ENCODE peak calls at places on chromosome 6, in seven cellular contexts. J is HepG2, T is HCT116, S is K562, O is SK-N-SH, H is H1, R is GM12878. U is an unnamed sample.

GRCh38 chr6:1554241-1554880 is 55.4 kb upstream of the FOXC1 start:
- DNase-seq in J (no peak), T (no peak), S (no peak), O (no peak), H (no peak), R (peak; percentile 57), U (no peak)

GRCh38 chr6:144845181-144845580 is 560.0 kb downstream of the UTRN start:
- DNase-seq in J (no peak), T (no peak), S (no peak), O (no peak), H (no peak), R (no peak), U (no peak)

GRCh38 chr6:122995930-122996796 is at the start of gene CLVS2:
- DNase-seq in J (no peak), T (no peak), S (peak; percentile 4), O (peak; percentile 81), H (peak; percentile 82), R (no peak), U (peak; percentile 12)

GRCh38 chr6:63543001-63543400 is 29.3 kb upstream of the LOC128125822 start:
- DNase-seq in J (no peak), T (no peak), S (no peak), O (no peak), H (no peak), R (no peak), U (no peak)

GRCh38 chr6:111540971-111541719 is 58.1 kb upstream of the REV3L start:
- DNase-seq in J (no peak), T (no peak), S (no peak), O (peak; percentile 39), H (no peak), R (no peak), U (no peak)

GRCh38 chr6:23696946-23697345 is 429.1 kb upstream of the NRSN1 start:
- DNase-seq in J (no peak), T (no peak), S (no peak), O (no peak), H (no peak), R (no peak), U (no peak)

GRCh38 chr6:6734463-6735455 is 146.2 kb downstream of the LY86 start:
- DNase-seq in J (no peak), T (no peak), S (no peak), O (no peak), H (no peak), R (no peak), U (no peak)

GRCh38 chr6:111874030-111874425 is 776 bp upstream of the FYN start:
- DNase-seq in J (no peak), T (no peak), S (no peak), O (no peak), H (no peak), R (no peak), U (no peak)

GRCh38 chr6:144064831-144065668 is 30.3 kb downstream of the SF3B5 start:
- DNase-seq in J (no peak), T (no peak), S (no peak), O (no peak), H (no peak), R (peak; percentile 44), U (no peak)

GRCh38 chr6:169852504-169853195 is 101.2 kb downstream of the ERMARD start:
- DNase-seq in J (no peak), T (no peak), S (no peak), O (peak; percentile 17), H (peak; percentile 33), R (no peak), U (no peak)

GRCh38 chr6:120290964-120291363 is 941.4 kb upstream of the MAN1A1 start:
- DNase-seq in J (no peak), T (no peak), S (no peak), O (no peak), H (no peak), R (no peak), U (no peak)

GRCh38 chr6:47009583-47009982 is 32.5 kb downstream of the ADGRF1 start:
- DNase-seq in J (no peak), T (no peak), S (peak; percentile 4), O (no peak), H (no peak), R (no peak), U (no peak)

GRCh38 chr6:10528170-10528981 is 7.2 kb downstream of the GCNT2 start:
- DNase-seq in J (peak; percentile 94), T (no peak), S (no peak), O (no peak), H (no peak), R (peak; percentile 72), U (peak; percentile 15)

GRCh38 chr6:15922510-15923307 is 206.2 kb upstream of the MYLIP start:
- DNase-seq in J (peak; percentile 46), T (no peak), S (peak; percentile 84), O (no peak), H (no peak), R (no peak), U (no peak)

GRCh38 chr6:16832721-16833120 is 71.5 kb upstream of the ATXN1 start:
- DNase-seq in J (no peak), T (no peak), S (no peak), O (no peak), H (no peak), R (no peak), U (no peak)

GRCh38 chr6:87945966-87946365 is 101.7 kb upstream of the SPACA1 start:
- DNase-seq in J (no peak), T (no peak), S (no peak), O (no peak), H (no peak), R (no peak), U (no peak)

GRCh38 chr6:12010635-12011275 is 1.4 kb upstream of the HIVEP1 start:
- DNase-seq in J (no peak), T (no peak), S (peak; percentile 71), O (peak; percentile 65), H (peak; percentile 86), R (no peak), U (peak; percentile 51)

GRCh38 chr6:25154034-25154596 is 125.1 kb upstream of the CARMIL1 start:
- DNase-seq in J (no peak), T (no peak), S (no peak), O (no peak), H (no peak), R (no peak), U (peak; percentile 35)

GRCh38 chr6:83518946-83519489 is 6.7 kb downstream of the PRSS35 start:
- DNase-seq in J (no peak), T (no peak), S (no peak), O (peak; percentile 37), H (no peak), R (no peak), U (no peak)

DNA sequence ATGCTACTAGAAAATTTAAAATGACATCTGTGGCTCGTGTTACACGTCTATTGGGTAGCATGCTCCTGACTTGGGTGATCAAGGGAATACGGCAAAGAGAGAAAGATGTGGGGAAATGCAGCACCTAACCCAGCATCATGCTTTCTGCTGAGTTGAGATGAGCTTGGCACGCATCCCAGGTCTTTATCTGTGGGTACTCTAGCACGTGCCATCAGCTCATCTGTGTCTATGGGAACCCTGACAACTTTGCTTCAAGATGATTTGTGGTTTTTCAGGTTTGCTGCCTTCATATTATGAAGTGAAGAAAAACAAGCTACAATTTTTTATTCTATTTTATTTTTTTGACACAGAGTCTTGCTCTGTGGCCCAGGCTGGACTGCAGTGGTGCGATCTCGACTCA is 21.0 kb downstream of the RNASET2 start:
- DNase-seq in J (no peak), T (no peak), S (no peak), O (peak; percentile 60), H (no peak), R (no peak), U (no peak)
- TF ChIP-seq JUND in J (no peak), T (no peak), S (no peak), O (no peak), H (no peak), R (no peak), U (no peak)

GRCh38 chr6:113584767-113585166 is 272.4 kb upstream of the MARCKS start:
- DNase-seq in J (no peak), T (no peak), S (no peak), O (no peak), H (no peak), R (no peak), U (no peak)

GRCh38 chr6:113586966-113587699 is 270.0 kb upstream of the MARCKS start:
- DNase-seq in J (no peak), T (no peak), S (no peak), O (no peak), H (no peak), R (no peak), U (no peak)

GRCh38 chr6:113585246-113585645 is 271.9 kb upstream of the MARCKS start:
- DNase-seq in J (no peak), T (no peak), S (no peak), O (no peak), H (no peak), R (no peak), U (no peak)

GRCh38 chr6:113588646-113589045 is 268.5 kb upstream of the MARCKS start:
- DNase-seq in J (no peak), T (no peak), S (no peak), O (no peak), H (no peak), R (no peak), U (no peak)

GRCh38 chr6:113586413-113586812 is 270.7 kb upstream of the MARCKS start:
- DNase-seq in J (no peak), T (no peak), S (no peak), O (no peak), H (no peak), R (no peak), U (no peak)
- TF ChIP-seq JUND in J (no peak), T (no peak), S (no peak), O (peak; percentile 81), H (no peak), R (no peak), U (no peak)

GRCh38 chr6:67493682-67494081 is 1141.4 kb upstream of the ADGRB3 start:
- DNase-seq in J (no peak), T (no peak), S (no peak), O (no peak), H (no peak), R (no peak), U (no peak)
- TF ChIP-seq JUND in J (no peak), T (no peak), S (no peak), O (no peak), H (no peak), R (no peak), U (no peak)

DNA sequence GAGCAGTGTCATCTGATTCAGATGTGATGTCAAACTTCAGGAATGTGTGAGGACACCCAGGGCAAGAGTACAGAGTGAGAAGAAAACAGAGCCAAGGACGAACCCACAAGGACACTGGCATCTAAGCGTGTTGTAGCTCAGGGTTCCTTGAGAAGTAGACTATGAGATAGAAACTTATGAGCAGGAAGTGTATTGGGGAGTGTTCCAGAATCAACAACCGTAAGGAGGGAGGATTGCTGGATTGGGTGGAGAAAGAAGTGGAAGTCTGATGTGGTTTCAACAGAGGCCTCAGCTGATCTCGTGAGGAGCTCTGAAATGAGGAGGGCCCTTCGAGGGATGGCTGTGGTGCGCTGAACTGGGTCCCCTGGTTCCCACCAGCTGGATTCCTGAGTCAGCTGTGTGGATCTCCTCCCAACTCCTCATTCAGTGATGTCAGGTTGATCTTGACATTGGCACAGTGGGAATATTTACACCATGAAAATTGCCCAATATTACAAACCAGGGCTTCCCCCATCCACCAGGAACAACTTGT is 25.7 kb upstream of the IGF2R start:
- DNase-seq in J (peak; percentile 35), T (no peak), S (no peak), O (no peak), H (no peak), R (no peak), U (no peak)
- TF ChIP-seq JUND in J (no peak), T (no peak), S (no peak), O (no peak), H (no peak), R (no peak), U (no peak)

U was measured in T47D.